ENCODE peak calls at places on chromosomes 2 and 18, in six cellular contexts. One of them, this sample, is unnamed.
A peak's percentile ranks its signal among the peaks of the same experiment; 100 is the strongest.

GRCh38 chr2:132564065-132564464 is 105.9 kb downstream of the LYPD1 start:
- DNase-seq in neural progenitor cell: no peak
- DNase-seq in WTC11: no peak
- DNase-seq in nephron progenitor cell: no peak
- DNase-seq in AG08395: no peak
- DNase-seq in endothelial cell: no peak
- DNase-seq in this sample: no peak

GRCh38 chr2:3223080-3223923 is 154.3 kb downstream of the EIPR1 start:
- DNase-seq in nephron progenitor cell: no peak
- DNase-seq in neural progenitor cell: no peak
- DNase-seq in endothelial cell: no peak
- DNase-seq in AG08395: no peak
- DNase-seq in WTC11: no peak
- DNase-seq in this sample: peak; percentile 42

GRCh38 chr18:74184875-74185274 is 36.6 kb downstream of the TIMM21 start:
- DNase-seq in WTC11: no peak
- DNase-seq in AG08395: no peak
- DNase-seq in neural progenitor cell: no peak
- DNase-seq in endothelial cell: no peak
- DNase-seq in nephron progenitor cell: no peak
- DNase-seq in this sample: no peak

GRCh38 chr18:70363861-70364260 is 75.0 kb downstream of the SOCS6 start:
- DNase-seq in AG08395: peak; percentile 38
- DNase-seq in neural progenitor cell: no peak
- DNase-seq in endothelial cell: no peak
- DNase-seq in nephron progenitor cell: no peak
- DNase-seq in WTC11: no peak
- DNase-seq in this sample: no peak

GRCh38 chr2:2409481-2409880 is 78.4 kb upstream of the MYT1L start:
- DNase-seq in AG08395: no peak
- DNase-seq in nephron progenitor cell: no peak
- DNase-seq in neural progenitor cell: no peak
- DNase-seq in WTC11: no peak
- DNase-seq in endothelial cell: no peak
- DNase-seq in this sample: no peak

GRCh38 chr18:61322265-61322873 is 10.9 kb upstream of the CDH20 start:
- DNase-seq in endothelial cell: peak; percentile 90
- DNase-seq in neural progenitor cell: peak; percentile 83
- DNase-seq in nephron progenitor cell: peak; percentile 86
- DNase-seq in WTC11: peak; percentile 89
- DNase-seq in AG08395: peak; percentile 80
- DNase-seq in this sample: peak; percentile 79

GRCh38 chr2:38485734-38486133 is 108.7 kb upstream of the ATL2 start:
- DNase-seq in endothelial cell: no peak
- DNase-seq in nephron progenitor cell: no peak
- DNase-seq in neural progenitor cell: no peak
- DNase-seq in WTC11: no peak
- DNase-seq in AG08395: no peak
- DNase-seq in this sample: no peak

GRCh38 chr18:45962461-45962860 is 4.7 kb downstream of the EPG5 start:
- DNase-seq in WTC11: no peak
- DNase-seq in endothelial cell: no peak
- DNase-seq in neural progenitor cell: no peak
- DNase-seq in nephron progenitor cell: no peak
- DNase-seq in AG08395: peak; percentile 35
- DNase-seq in this sample: no peak

GRCh38 chr2:37324786-37325624 is at the start of gene PRKD3:
- DNase-seq in endothelial cell: peak; percentile 81
- DNase-seq in WTC11: no peak
- DNase-seq in neural progenitor cell: no peak
- DNase-seq in nephron progenitor cell: peak; percentile 85
- DNase-seq in AG08395: peak; percentile 78
- DNase-seq in this sample: peak; percentile 87

GRCh38 chr2:188303363-188304031 is 11.8 kb downstream of the GULP1 start:
- DNase-seq in nephron progenitor cell: no peak
- DNase-seq in endothelial cell: no peak
- DNase-seq in AG08395: peak; percentile 85
- DNase-seq in WTC11: no peak
- DNase-seq in neural progenitor cell: peak; percentile 73
- DNase-seq in this sample: peak; percentile 65

GRCh38 chr18:63590368-63590767 is 3.2 kb downstream of the SERPINB13 start:
- DNase-seq in neural progenitor cell: no peak
- DNase-seq in AG08395: no peak
- DNase-seq in nephron progenitor cell: no peak
- DNase-seq in WTC11: no peak
- DNase-seq in endothelial cell: no peak
- DNase-seq in this sample: no peak

GRCh38 chr2:109168716-109169115 is 39.7 kb downstream of the SH3RF3 start:
- DNase-seq in endothelial cell: no peak
- DNase-seq in nephron progenitor cell: no peak
- DNase-seq in AG08395: no peak
- DNase-seq in neural progenitor cell: no peak
- DNase-seq in WTC11: no peak
- DNase-seq in this sample: no peak

GRCh38 chr2:167592441-167592840 is 655.0 kb downstream of the STK39 start:
- DNase-seq in nephron progenitor cell: no peak
- DNase-seq in AG08395: no peak
- DNase-seq in WTC11: no peak
- DNase-seq in neural progenitor cell: no peak
- DNase-seq in endothelial cell: no peak
- DNase-seq in this sample: no peak

GRCh38 chr18:67417864-67418523 is 98.5 kb downstream of the DSEL start:
- DNase-seq in endothelial cell: no peak
- DNase-seq in nephron progenitor cell: no peak
- DNase-seq in AG08395: peak; percentile 46
- DNase-seq in neural progenitor cell: no peak
- DNase-seq in WTC11: no peak
- DNase-seq in this sample: peak; percentile 56

GRCh38 chr2:170587937-170588336 is 127.2 kb upstream of the SP5 start:
- DNase-seq in endothelial cell: no peak
- DNase-seq in WTC11: no peak
- DNase-seq in nephron progenitor cell: no peak
- DNase-seq in neural progenitor cell: no peak
- DNase-seq in AG08395: no peak
- DNase-seq in this sample: no peak

GRCh38 chr18:21636769-21637168 is 24.7 kb downstream of the SNRPD1 start:
- DNase-seq in AG08395: no peak
- DNase-seq in endothelial cell: no peak
- DNase-seq in neural progenitor cell: no peak
- DNase-seq in nephron progenitor cell: no peak
- DNase-seq in WTC11: no peak
- DNase-seq in this sample: no peak